ENCODE peak calls at places on chromosome 11, in nine cellular contexts. One of them, this sample, is unnamed.

GRCh38 chr11:85171648-85172257 is 455.4 kb downstream of the DLG2 start:
- DNase-seq in AG09309: no peak
- DNase-seq in H4: no peak
- DNase-seq in spleen: no peak
- DNase-seq in tibial nerve: no peak
- DNase-seq in activated T-helper 1 cell treated with Interleukin-2 at 50 U/mL for 16 hours: no peak
- DNase-seq in KBM-7: no peak
- DNase-seq in NCI-H345: no peak
- DNase-seq in stimulated activated effector memory CD8-positive, alpha-beta T cell treated with anti-CD3 and anti-CD28 coated beads, Interleukin-12 subunit alpha, Interleukin-12 subunit beta, amount 100 ng/mL, for 72 hours: no peak
- DNase-seq in this sample: no peak

GRCh38 chr11:2734181-2735052 is 34.6 kb upstream of the KCNQ1OT1 start:
- DNase-seq in AG09309: no peak
- DNase-seq in H4: no peak
- DNase-seq in spleen: no peak
- DNase-seq in tibial nerve: no peak
- DNase-seq in activated T-helper 1 cell treated with Interleukin-2 at 50 U/mL for 16 hours: no peak
- DNase-seq in KBM-7: no peak
- DNase-seq in NCI-H345: no peak
- DNase-seq in stimulated activated effector memory CD8-positive, alpha-beta T cell treated with anti-CD3 and anti-CD28 coated beads, Interleukin-12 subunit alpha, Interleukin-12 subunit beta, amount 100 ng/mL, for 72 hours: no peak
- DNase-seq in this sample: no peak

GRCh38 chr11:10657308-10658271 is 36.0 kb downstream of the IRAG1 start:
- DNase-seq in AG09309: no peak
- DNase-seq in H4: peak
- DNase-seq in spleen: no peak
- DNase-seq in tibial nerve: no peak
- DNase-seq in activated T-helper 1 cell treated with Interleukin-2 at 50 U/mL for 16 hours: no peak
- DNase-seq in KBM-7: no peak
- DNase-seq in NCI-H345: no peak
- DNase-seq in stimulated activated effector memory CD8-positive, alpha-beta T cell treated with anti-CD3 and anti-CD28 coated beads, Interleukin-12 subunit alpha, Interleukin-12 subunit beta, amount 100 ng/mL, for 72 hours: no peak
- DNase-seq in this sample: no peak

GRCh38 chr11:12376259-12376971 is 956 bp upstream of the PARVA start:
- DNase-seq in AG09309: peak
- DNase-seq in H4: peak
- DNase-seq in spleen: no peak
- DNase-seq in tibial nerve: no peak
- DNase-seq in activated T-helper 1 cell treated with Interleukin-2 at 50 U/mL for 16 hours: no peak
- DNase-seq in KBM-7: no peak
- DNase-seq in NCI-H345: no peak
- DNase-seq in stimulated activated effector memory CD8-positive, alpha-beta T cell treated with anti-CD3 and anti-CD28 coated beads, Interleukin-12 subunit alpha, Interleukin-12 subunit beta, amount 100 ng/mL, for 72 hours: no peak
- DNase-seq in this sample: peak

GRCh38 chr11:69301491-69302401 is 7.8 kb downstream of the MYEOV start:
- DNase-seq in AG09309: no peak
- DNase-seq in H4: peak
- DNase-seq in spleen: no peak
- DNase-seq in tibial nerve: no peak
- DNase-seq in activated T-helper 1 cell treated with Interleukin-2 at 50 U/mL for 16 hours: no peak
- DNase-seq in KBM-7: no peak
- DNase-seq in NCI-H345: no peak
- DNase-seq in stimulated activated effector memory CD8-positive, alpha-beta T cell treated with anti-CD3 and anti-CD28 coated beads, Interleukin-12 subunit alpha, Interleukin-12 subunit beta, amount 100 ng/mL, for 72 hours: no peak
- DNase-seq in this sample: no peak

GRCh38 chr11:75966546-75967287 is 151.7 kb downstream of the UVRAG start:
- DNase-seq in AG09309: peak
- DNase-seq in H4: peak
- DNase-seq in spleen: no peak
- DNase-seq in tibial nerve: no peak
- DNase-seq in activated T-helper 1 cell treated with Interleukin-2 at 50 U/mL for 16 hours: no peak
- DNase-seq in KBM-7: peak
- DNase-seq in NCI-H345: no peak
- DNase-seq in stimulated activated effector memory CD8-positive, alpha-beta T cell treated with anti-CD3 and anti-CD28 coated beads, Interleukin-12 subunit alpha, Interleukin-12 subunit beta, amount 100 ng/mL, for 72 hours: no peak
- DNase-seq in this sample: no peak

GRCh38 chr11:11534981-11535380 is 86.8 kb downstream of the GALNT18 start:
- DNase-seq in AG09309: no peak
- DNase-seq in H4: no peak
- DNase-seq in spleen: no peak
- DNase-seq in tibial nerve: no peak
- DNase-seq in activated T-helper 1 cell treated with Interleukin-2 at 50 U/mL for 16 hours: no peak
- DNase-seq in KBM-7: no peak
- DNase-seq in NCI-H345: peak
- DNase-seq in stimulated activated effector memory CD8-positive, alpha-beta T cell treated with anti-CD3 and anti-CD28 coated beads, Interleukin-12 subunit alpha, Interleukin-12 subunit beta, amount 100 ng/mL, for 72 hours: no peak
- DNase-seq in this sample: no peak

GRCh38 chr11:117145393-117145761 is 1.3 kb downstream of the PAFAH1B2 start:
- DNase-seq in AG09309: no peak
- DNase-seq in H4: peak
- DNase-seq in spleen: no peak
- DNase-seq in tibial nerve: no peak
- DNase-seq in activated T-helper 1 cell treated with Interleukin-2 at 50 U/mL for 16 hours: no peak
- DNase-seq in KBM-7: no peak
- DNase-seq in NCI-H345: no peak
- DNase-seq in stimulated activated effector memory CD8-positive, alpha-beta T cell treated with anti-CD3 and anti-CD28 coated beads, Interleukin-12 subunit alpha, Interleukin-12 subunit beta, amount 100 ng/mL, for 72 hours: no peak
- DNase-seq in this sample: peak

GRCh38 chr11:78277314-78277994 is 88.7 kb downstream of the USP35 start:
- DNase-seq in AG09309: no peak
- DNase-seq in H4: no peak
- DNase-seq in spleen: no peak
- DNase-seq in tibial nerve: no peak
- DNase-seq in activated T-helper 1 cell treated with Interleukin-2 at 50 U/mL for 16 hours: no peak
- DNase-seq in KBM-7: no peak
- DNase-seq in NCI-H345: no peak
- DNase-seq in stimulated activated effector memory CD8-positive, alpha-beta T cell treated with anti-CD3 and anti-CD28 coated beads, Interleukin-12 subunit alpha, Interleukin-12 subunit beta, amount 100 ng/mL, for 72 hours: no peak
- DNase-seq in this sample: no peak

GRCh38 chr11:67054851-67055523 is 1.7 kb upstream of the RHOD start:
- DNase-seq in AG09309: peak
- DNase-seq in H4: peak
- DNase-seq in spleen: peak
- DNase-seq in tibial nerve: no peak
- DNase-seq in activated T-helper 1 cell treated with Interleukin-2 at 50 U/mL for 16 hours: no peak
- DNase-seq in KBM-7: no peak
- DNase-seq in NCI-H345: no peak
- DNase-seq in stimulated activated effector memory CD8-positive, alpha-beta T cell treated with anti-CD3 and anti-CD28 coated beads, Interleukin-12 subunit alpha, Interleukin-12 subunit beta, amount 100 ng/mL, for 72 hours: no peak
- DNase-seq in this sample: no peak

GRCh38 chr11:2651826-2652237 is 48.0 kb downstream of the KCNQ1OT1 start:
- DNase-seq in AG09309: no peak
- DNase-seq in H4: no peak
- DNase-seq in spleen: peak
- DNase-seq in tibial nerve: no peak
- DNase-seq in activated T-helper 1 cell treated with Interleukin-2 at 50 U/mL for 16 hours: no peak
- DNase-seq in KBM-7: no peak
- DNase-seq in NCI-H345: no peak
- DNase-seq in stimulated activated effector memory CD8-positive, alpha-beta T cell treated with anti-CD3 and anti-CD28 coated beads, Interleukin-12 subunit alpha, Interleukin-12 subunit beta, amount 100 ng/mL, for 72 hours: no peak
- DNase-seq in this sample: peak

GRCh38 chr11:2210366-2211112 is 38.9 kb upstream of the TH start:
- DNase-seq in AG09309: no peak
- DNase-seq in H4: no peak
- DNase-seq in spleen: peak
- DNase-seq in tibial nerve: peak
- DNase-seq in activated T-helper 1 cell treated with Interleukin-2 at 50 U/mL for 16 hours: no peak
- DNase-seq in KBM-7: no peak
- DNase-seq in NCI-H345: no peak
- DNase-seq in stimulated activated effector memory CD8-positive, alpha-beta T cell treated with anti-CD3 and anti-CD28 coated beads, Interleukin-12 subunit alpha, Interleukin-12 subunit beta, amount 100 ng/mL, for 72 hours: no peak
- DNase-seq in this sample: peak

GRCh38 chr11:128157423-128158298 is 429.7 kb downstream of the ETS1 start:
- DNase-seq in AG09309: peak
- DNase-seq in H4: peak
- DNase-seq in spleen: no peak
- DNase-seq in tibial nerve: no peak
- DNase-seq in activated T-helper 1 cell treated with Interleukin-2 at 50 U/mL for 16 hours: peak
- DNase-seq in KBM-7: peak
- DNase-seq in NCI-H345: peak
- DNase-seq in stimulated activated effector memory CD8-positive, alpha-beta T cell treated with anti-CD3 and anti-CD28 coated beads, Interleukin-12 subunit alpha, Interleukin-12 subunit beta, amount 100 ng/mL, for 72 hours: peak
- DNase-seq in this sample: peak

GRCh38 chr11:125952973-125953372 is 7.1 kb downstream of the VSIG10L2 start:
- DNase-seq in AG09309: no peak
- DNase-seq in H4: no peak
- DNase-seq in spleen: peak
- DNase-seq in tibial nerve: no peak
- DNase-seq in activated T-helper 1 cell treated with Interleukin-2 at 50 U/mL for 16 hours: no peak
- DNase-seq in KBM-7: no peak
- DNase-seq in NCI-H345: no peak
- DNase-seq in stimulated activated effector memory CD8-positive, alpha-beta T cell treated with anti-CD3 and anti-CD28 coated beads, Interleukin-12 subunit alpha, Interleukin-12 subunit beta, amount 100 ng/mL, for 72 hours: no peak
- DNase-seq in this sample: peak

GRCh38 chr11:96061730-96062524 is 138.0 kb upstream of the MTMR2 start:
- DNase-seq in AG09309: no peak
- DNase-seq in H4: peak
- DNase-seq in spleen: no peak
- DNase-seq in tibial nerve: no peak
- DNase-seq in activated T-helper 1 cell treated with Interleukin-2 at 50 U/mL for 16 hours: no peak
- DNase-seq in KBM-7: peak
- DNase-seq in NCI-H345: no peak
- DNase-seq in stimulated activated effector memory CD8-positive, alpha-beta T cell treated with anti-CD3 and anti-CD28 coated beads, Interleukin-12 subunit alpha, Interleukin-12 subunit beta, amount 100 ng/mL, for 72 hours: no peak
- DNase-seq in this sample: no peak

GRCh38 chr11:123103326-123103980 is 41.5 kb upstream of the HSPA8 start:
- DNase-seq in AG09309: peak
- DNase-seq in H4: peak
- DNase-seq in spleen: no peak
- DNase-seq in tibial nerve: peak
- DNase-seq in activated T-helper 1 cell treated with Interleukin-2 at 50 U/mL for 16 hours: no peak
- DNase-seq in KBM-7: peak
- DNase-seq in NCI-H345: peak
- DNase-seq in stimulated activated effector memory CD8-positive, alpha-beta T cell treated with anti-CD3 and anti-CD28 coated beads, Interleukin-12 subunit alpha, Interleukin-12 subunit beta, amount 100 ng/mL, for 72 hours: no peak
- DNase-seq in this sample: peak

GRCh38 chr11:40186401-40187091 is 1272.9 kb downstream of the LRRC4C start:
- DNase-seq in AG09309: no peak
- DNase-seq in H4: no peak
- DNase-seq in spleen: no peak
- DNase-seq in tibial nerve: no peak
- DNase-seq in activated T-helper 1 cell treated with Interleukin-2 at 50 U/mL for 16 hours: no peak
- DNase-seq in KBM-7: no peak
- DNase-seq in NCI-H345: peak
- DNase-seq in stimulated activated effector memory CD8-positive, alpha-beta T cell treated with anti-CD3 and anti-CD28 coated beads, Interleukin-12 subunit alpha, Interleukin-12 subunit beta, amount 100 ng/mL, for 72 hours: no peak
- DNase-seq in this sample: no peak

GRCh38 chr11:16194566-16194965 is 161.8 kb downstream of the SOX6 start:
- DNase-seq in AG09309: no peak
- DNase-seq in H4: no peak
- DNase-seq in spleen: no peak
- DNase-seq in tibial nerve: peak
- DNase-seq in activated T-helper 1 cell treated with Interleukin-2 at 50 U/mL for 16 hours: no peak
- DNase-seq in KBM-7: no peak
- DNase-seq in NCI-H345: no peak
- DNase-seq in stimulated activated effector memory CD8-positive, alpha-beta T cell treated with anti-CD3 and anti-CD28 coated beads, Interleukin-12 subunit alpha, Interleukin-12 subunit beta, amount 100 ng/mL, for 72 hours: no peak
- DNase-seq in this sample: no peak

GRCh38 chr11:108873305-108873704 is 208.4 kb downstream of the DDX10 start:
- DNase-seq in AG09309: peak
- DNase-seq in H4: no peak
- DNase-seq in spleen: no peak
- DNase-seq in tibial nerve: no peak
- DNase-seq in activated T-helper 1 cell treated with Interleukin-2 at 50 U/mL for 16 hours: no peak
- DNase-seq in KBM-7: no peak
- DNase-seq in NCI-H345: no peak
- DNase-seq in stimulated activated effector memory CD8-positive, alpha-beta T cell treated with anti-CD3 and anti-CD28 coated beads, Interleukin-12 subunit alpha, Interleukin-12 subunit beta, amount 100 ng/mL, for 72 hours: no peak
- DNase-seq in this sample: no peak

GRCh38 chr11:118287006-118287405 is 17.5 kb upstream of the CD3E start:
- DNase-seq in AG09309: peak
- DNase-seq in H4: peak
- DNase-seq in spleen: no peak
- DNase-seq in tibial nerve: no peak
- DNase-seq in activated T-helper 1 cell treated with Interleukin-2 at 50 U/mL for 16 hours: no peak
- DNase-seq in KBM-7: no peak
- DNase-seq in NCI-H345: no peak
- DNase-seq in stimulated activated effector memory CD8-positive, alpha-beta T cell treated with anti-CD3 and anti-CD28 coated beads, Interleukin-12 subunit alpha, Interleukin-12 subunit beta, amount 100 ng/mL, for 72 hours: no peak
- DNase-seq in this sample: no peak

GRCh38 chr11:121553367-121553766 is 100.6 kb upstream of the SORL1-AS1 start:
- DNase-seq in AG09309: no peak
- DNase-seq in H4: no peak
- DNase-seq in spleen: no peak
- DNase-seq in tibial nerve: no peak
- DNase-seq in activated T-helper 1 cell treated with Interleukin-2 at 50 U/mL for 16 hours: no peak
- DNase-seq in KBM-7: no peak
- DNase-seq in NCI-H345: no peak
- DNase-seq in stimulated activated effector memory CD8-positive, alpha-beta T cell treated with anti-CD3 and anti-CD28 coated beads, Interleukin-12 subunit alpha, Interleukin-12 subunit beta, amount 100 ng/mL, for 72 hours: no peak
- DNase-seq in this sample: no peak

GRCh38 chr11:102485095-102485722 is 32.6 kb upstream of the TMEM123 start:
- DNase-seq in AG09309: peak
- DNase-seq in H4: no peak
- DNase-seq in spleen: no peak
- DNase-seq in tibial nerve: no peak
- DNase-seq in activated T-helper 1 cell treated with Interleukin-2 at 50 U/mL for 16 hours: no peak
- DNase-seq in KBM-7: no peak
- DNase-seq in NCI-H345: no peak
- DNase-seq in stimulated activated effector memory CD8-positive, alpha-beta T cell treated with anti-CD3 and anti-CD28 coated beads, Interleukin-12 subunit alpha, Interleukin-12 subunit beta, amount 100 ng/mL, for 72 hours: no peak
- DNase-seq in this sample: no peak

GRCh38 chr11:108198833-108199232 is 23.6 kb downstream of the NPAT start:
- DNase-seq in AG09309: no peak
- DNase-seq in H4: no peak
- DNase-seq in spleen: no peak
- DNase-seq in tibial nerve: no peak
- DNase-seq in activated T-helper 1 cell treated with Interleukin-2 at 50 U/mL for 16 hours: no peak
- DNase-seq in KBM-7: no peak
- DNase-seq in NCI-H345: no peak
- DNase-seq in stimulated activated effector memory CD8-positive, alpha-beta T cell treated with anti-CD3 and anti-CD28 coated beads, Interleukin-12 subunit alpha, Interleukin-12 subunit beta, amount 100 ng/mL, for 72 hours: no peak
- DNase-seq in this sample: no peak

GRCh38 chr11:47241740-47242400 is 6.7 kb downstream of the ACP2 start:
- DNase-seq in AG09309: no peak
- DNase-seq in H4: no peak
- DNase-seq in spleen: no peak
- DNase-seq in tibial nerve: no peak
- DNase-seq in activated T-helper 1 cell treated with Interleukin-2 at 50 U/mL for 16 hours: no peak
- DNase-seq in KBM-7: no peak
- DNase-seq in NCI-H345: no peak
- DNase-seq in stimulated activated effector memory CD8-positive, alpha-beta T cell treated with anti-CD3 and anti-CD28 coated beads, Interleukin-12 subunit alpha, Interleukin-12 subunit beta, amount 100 ng/mL, for 72 hours: no peak
- DNase-seq in this sample: no peak

GRCh38 chr11:7673724-7674434 is 579 bp upstream of the CYB5R2 start:
- DNase-seq in AG09309: no peak
- DNase-seq in H4: no peak
- DNase-seq in spleen: no peak
- DNase-seq in tibial nerve: no peak
- DNase-seq in activated T-helper 1 cell treated with Interleukin-2 at 50 U/mL for 16 hours: no peak
- DNase-seq in KBM-7: no peak
- DNase-seq in NCI-H345: peak
- DNase-seq in stimulated activated effector memory CD8-positive, alpha-beta T cell treated with anti-CD3 and anti-CD28 coated beads, Interleukin-12 subunit alpha, Interleukin-12 subunit beta, amount 100 ng/mL, for 72 hours: no peak
- DNase-seq in this sample: peak